ENCODE peak calls at places on chromosomes 6 and 20, in five cellular contexts. One of them, this sample, is unnamed.

GRCh38 chr6:112014483-112014882 is 39.4 kb upstream of the CCN6 start:
- DNase-seq in ascending aorta: no peak
- DNase-seq in PC-9: no peak
- DNase-seq in epithelial cell of esophagus: peak; percentile 35
- DNase-seq in lower leg skin: no peak
- DNase-seq in this sample: peak; percentile 70

GRCh38 chr6:162857321-162857720 is 129.5 kb downstream of the PACRG start:
- DNase-seq in ascending aorta: no peak
- DNase-seq in PC-9: no peak
- DNase-seq in epithelial cell of esophagus: no peak
- DNase-seq in lower leg skin: no peak
- DNase-seq in this sample: no peak

GRCh38 chr20:22918286-22918983 is 116.7 kb upstream of the SSTR4 start:
- DNase-seq in ascending aorta: no peak
- DNase-seq in PC-9: no peak
- DNase-seq in epithelial cell of esophagus: no peak
- DNase-seq in lower leg skin: no peak
- DNase-seq in this sample: no peak

GRCh38 chr6:17907467-17908229 is 79.8 kb downstream of the KIF13A start:
- DNase-seq in ascending aorta: peak; percentile 43
- DNase-seq in PC-9: peak; percentile 94
- DNase-seq in epithelial cell of esophagus: peak; percentile 100
- DNase-seq in lower leg skin: peak; percentile 91
- DNase-seq in this sample: peak; percentile 100

GRCh38 chr20:46963196-46963529 is 68.5 kb downstream of the EYA2 start:
- DNase-seq in ascending aorta: no peak
- DNase-seq in PC-9: peak; percentile 63
- DNase-seq in epithelial cell of esophagus: peak; percentile 27
- DNase-seq in lower leg skin: no peak
- DNase-seq in this sample: no peak

GRCh38 chr6:36897629-36898028 is 11.9 kb downstream of the C6orf89 start:
- DNase-seq in ascending aorta: no peak
- DNase-seq in PC-9: no peak
- DNase-seq in epithelial cell of esophagus: peak; percentile 42
- DNase-seq in lower leg skin: no peak
- DNase-seq in this sample: no peak

GRCh38 chr20:18133962-18134361 is 3.7 kb upstream of the KAT14 start:
- DNase-seq in ascending aorta: no peak
- DNase-seq in PC-9: no peak
- DNase-seq in epithelial cell of esophagus: peak; percentile 54
- DNase-seq in lower leg skin: no peak
- DNase-seq in this sample: no peak

GRCh38 chr20:7702141-7702540 is 238.1 kb downstream of the HAO1 start:
- DNase-seq in ascending aorta: no peak
- DNase-seq in PC-9: no peak
- DNase-seq in epithelial cell of esophagus: no peak
- DNase-seq in lower leg skin: no peak
- DNase-seq in this sample: no peak

GRCh38 chr6:160264213-160264612 is 5.6 kb upstream of the SLC22A2 start:
- DNase-seq in ascending aorta: no peak
- DNase-seq in PC-9: no peak
- DNase-seq in epithelial cell of esophagus: no peak
- DNase-seq in lower leg skin: no peak
- DNase-seq in this sample: no peak

GRCh38 chr6:1383729-1384548 is 5.4 kb upstream of the FOXF2 start:
- DNase-seq in ascending aorta: no peak
- DNase-seq in PC-9: no peak
- DNase-seq in epithelial cell of esophagus: no peak
- DNase-seq in lower leg skin: no peak
- DNase-seq in this sample: no peak

GRCh38 chr6:156883497-156884252 is 106.5 kb downstream of the ARID1B start:
- DNase-seq in ascending aorta: no peak
- DNase-seq in PC-9: no peak
- DNase-seq in epithelial cell of esophagus: peak; percentile 66
- DNase-seq in lower leg skin: no peak
- DNase-seq in this sample: peak; percentile 13

GRCh38 chr6:8908638-8909037 is 473.3 kb upstream of the SLC35B3 start:
- DNase-seq in ascending aorta: no peak
- DNase-seq in PC-9: no peak
- DNase-seq in epithelial cell of esophagus: no peak
- DNase-seq in lower leg skin: no peak
- DNase-seq in this sample: no peak

GRCh38 chr6:24901698-24902328 is 33.9 kb downstream of the RIPOR2 start:
- DNase-seq in ascending aorta: no peak
- DNase-seq in PC-9: no peak
- DNase-seq in epithelial cell of esophagus: no peak
- DNase-seq in lower leg skin: no peak
- DNase-seq in this sample: no peak

GRCh38 chr6:96157018-96157565 is 141.3 kb downstream of the FUT9 start:
- DNase-seq in ascending aorta: no peak
- DNase-seq in PC-9: no peak
- DNase-seq in epithelial cell of esophagus: no peak
- DNase-seq in lower leg skin: no peak
- DNase-seq in this sample: no peak

GRCh38 chr6:42769051-42769450 is 12.8 kb upstream of the BICRAL start:
- DNase-seq in ascending aorta: no peak
- DNase-seq in PC-9: no peak
- DNase-seq in epithelial cell of esophagus: no peak
- DNase-seq in lower leg skin: no peak
- DNase-seq in this sample: no peak

GRCh38 chr20:14902432-14903089 is 565.1 kb upstream of the FLRT3 start:
- DNase-seq in ascending aorta: no peak
- DNase-seq in PC-9: no peak
- DNase-seq in epithelial cell of esophagus: no peak
- DNase-seq in lower leg skin: no peak
- DNase-seq in this sample: no peak

GRCh38 chr6:110180228-110181008 is at the start of gene CDC40:
- DNase-seq in ascending aorta: no peak
- DNase-seq in PC-9: no peak
- DNase-seq in epithelial cell of esophagus: no peak
- DNase-seq in lower leg skin: peak; percentile 40
- DNase-seq in this sample: no peak

GRCh38 chr6:110183292-110183691 is 3.1 kb downstream of the CDC40 start:
- DNase-seq in ascending aorta: no peak
- DNase-seq in PC-9: no peak
- DNase-seq in epithelial cell of esophagus: no peak
- DNase-seq in lower leg skin: no peak
- DNase-seq in this sample: no peak

GRCh38 chr6:110178626-110179405 is 654 bp downstream of the WASF1 start:
- DNase-seq in ascending aorta: no peak
- DNase-seq in PC-9: peak; percentile 63
- DNase-seq in epithelial cell of esophagus: peak; percentile 82
- DNase-seq in lower leg skin: peak; percentile 28
- DNase-seq in this sample: peak; percentile 67

GRCh38 chr6:110179406-110180227 is at the start of gene WASF1:
- DNase-seq in ascending aorta: peak; percentile 84
- DNase-seq in PC-9: peak; percentile 92
- DNase-seq in epithelial cell of esophagus: peak; percentile 99
- DNase-seq in lower leg skin: peak; percentile 95
- DNase-seq in this sample: peak; percentile 98

DNA sequence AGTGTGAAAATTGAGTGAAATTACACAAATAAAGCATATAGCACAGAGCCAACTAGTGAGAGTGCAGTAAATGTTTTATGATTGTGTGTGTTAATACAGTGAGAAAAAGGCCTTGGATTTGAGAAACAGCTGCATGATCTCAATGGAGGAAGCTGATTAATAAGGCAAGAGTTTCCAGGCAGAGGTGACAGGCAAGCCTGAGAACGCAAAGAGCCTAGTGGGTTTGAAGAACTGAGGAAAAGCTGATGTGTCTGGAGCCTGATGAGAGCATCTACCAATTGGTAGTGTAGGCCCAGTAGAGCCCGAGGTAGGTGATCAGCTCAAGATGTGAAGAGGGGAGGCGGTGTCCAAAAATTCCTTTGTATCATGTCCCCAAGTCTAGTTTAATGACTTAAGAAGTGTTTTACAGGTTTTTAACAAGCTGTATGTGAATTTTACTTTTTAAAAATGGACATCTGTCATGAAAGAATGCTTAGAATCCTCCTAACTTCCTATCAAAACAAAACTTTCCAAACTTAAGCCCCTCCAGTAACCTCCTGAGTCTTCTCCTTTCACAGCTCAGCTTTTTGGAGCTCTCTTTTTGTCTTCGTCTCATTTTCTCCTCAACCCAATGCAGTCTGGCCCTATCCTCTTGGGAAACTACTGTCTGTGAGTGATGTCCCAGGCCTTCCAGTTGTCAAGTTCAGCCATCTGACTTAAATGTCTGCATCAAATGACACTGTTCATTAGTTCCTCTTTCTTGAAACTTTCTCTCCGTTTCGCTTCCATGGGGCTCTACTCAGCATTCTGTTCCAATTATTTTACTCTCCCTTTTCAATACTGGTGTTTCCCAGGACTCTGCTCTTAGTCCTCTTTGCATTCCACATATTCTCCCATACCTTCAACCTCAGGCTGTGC is 1.2 kb downstream of the CDC40 start:
- DNase-seq in ascending aorta: no peak
- DNase-seq in PC-9: no peak
- DNase-seq in epithelial cell of esophagus: peak; percentile 23
- DNase-seq in lower leg skin: no peak
- DNase-seq in this sample: no peak
- H3K4me3 ChIP-seq in ascending aorta: peak overlapping the region; percentile 85
- H3K4me3 ChIP-seq in PC-9: peak overlapping the region; percentile 72
- H3K4me3 ChIP-seq in epithelial cell of esophagus: peak overlapping the region; percentile 91
- H3K4me3 ChIP-seq in lower leg skin: peak overlapping the region; percentile 90
- H3K4me3 ChIP-seq in this sample: peak overlapping the region; percentile 93

GRCh38 chr20:33746325-33746998 is 14.7 kb downstream of the ZNF341 start:
- DNase-seq in ascending aorta: no peak
- DNase-seq in PC-9: no peak
- DNase-seq in epithelial cell of esophagus: no peak
- DNase-seq in lower leg skin: no peak
- DNase-seq in this sample: no peak

GRCh38 chr20:33753143-33753542 is 21.3 kb downstream of the ZNF341 start:
- DNase-seq in ascending aorta: no peak
- DNase-seq in PC-9: no peak
- DNase-seq in epithelial cell of esophagus: no peak
- DNase-seq in lower leg skin: no peak
- DNase-seq in this sample: no peak

GRCh38 chr20:33753763-33754162 is 22.0 kb downstream of the ZNF341 start:
- DNase-seq in ascending aorta: no peak
- DNase-seq in PC-9: no peak
- DNase-seq in epithelial cell of esophagus: peak; percentile 53
- DNase-seq in lower leg skin: no peak
- DNase-seq in this sample: peak; percentile 43

GRCh38 chr20:33757046-33757445 is 25.2 kb downstream of the ZNF341 start:
- DNase-seq in ascending aorta: no peak
- DNase-seq in PC-9: no peak
- DNase-seq in epithelial cell of esophagus: no peak
- DNase-seq in lower leg skin: no peak
- DNase-seq in this sample: no peak

DNA sequence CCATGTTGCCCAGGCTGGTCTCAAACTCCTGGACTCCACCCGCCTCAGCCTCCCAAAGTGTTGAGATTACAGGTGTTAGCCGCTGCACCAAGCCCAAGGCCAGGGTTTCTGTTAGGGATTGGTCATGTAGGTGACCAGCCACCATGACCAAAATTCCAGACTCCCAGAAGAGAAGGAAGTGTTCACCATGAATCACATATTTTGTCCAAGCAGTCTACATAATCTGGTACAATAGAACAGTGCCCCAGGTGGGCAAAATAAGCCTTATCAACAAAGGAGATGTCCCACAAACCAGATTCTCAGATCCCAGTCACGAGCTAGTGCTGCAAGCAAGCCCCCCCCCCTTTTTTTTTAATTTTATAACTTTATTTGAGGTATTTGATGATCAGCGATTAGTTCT is 20.0 kb downstream of the ZNF341 start:
- DNase-seq in ascending aorta: no peak
- DNase-seq in PC-9: no peak
- DNase-seq in epithelial cell of esophagus: no peak
- DNase-seq in lower leg skin: no peak
- DNase-seq in this sample: no peak
- TF ChIP-seq CTCF in ascending aorta: no peak
- TF ChIP-seq CTCF in PC-9: peak; percentile 39
- TF ChIP-seq CTCF in epithelial cell of esophagus: no peak
- TF ChIP-seq CTCF in lower leg skin: no peak
- TF ChIP-seq CTCF in this sample: no peak

DNA sequence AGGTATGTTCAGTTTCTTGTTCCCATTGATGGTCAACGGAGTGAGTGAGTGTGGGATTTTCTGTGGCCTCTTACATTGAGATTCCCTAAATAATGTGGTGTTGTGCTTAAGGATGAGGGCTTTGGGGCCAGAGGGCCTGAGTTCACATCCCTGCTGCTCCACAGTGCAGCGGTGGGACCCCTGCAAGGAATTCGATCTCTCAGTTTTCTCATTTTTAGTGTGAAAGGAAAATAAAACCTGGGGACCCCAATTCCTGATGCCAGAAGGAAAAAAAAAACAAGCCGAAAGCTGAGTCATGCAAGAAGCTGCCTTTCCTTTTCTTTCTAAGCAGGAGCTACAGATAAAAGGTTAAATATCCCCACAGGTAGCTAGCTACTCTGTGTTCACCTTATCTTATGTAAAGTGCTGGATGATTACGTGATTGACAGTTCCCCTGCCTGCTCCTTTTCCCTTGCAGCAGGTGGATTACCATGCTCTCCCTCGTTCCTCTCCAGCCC is 120.2 kb upstream of the CLDN20 start:
- DNase-seq in ascending aorta: no peak
- DNase-seq in PC-9: no peak
- DNase-seq in epithelial cell of esophagus: no peak
- DNase-seq in lower leg skin: no peak
- DNase-seq in this sample: no peak
- H3K4me3 ChIP-seq in ascending aorta: peak overlapping the region; percentile 36
- H3K4me3 ChIP-seq in PC-9: no peak overlapping the region
- H3K4me3 ChIP-seq in epithelial cell of esophagus: no peak overlapping the region
- H3K4me3 ChIP-seq in lower leg skin: no peak overlapping the region
- H3K4me3 ChIP-seq in this sample: no peak overlapping the region

GRCh38 chr20:13420625-13421024 is 199.6 kb downstream of the ISM1 start:
- DNase-seq in ascending aorta: no peak
- DNase-seq in PC-9: no peak
- DNase-seq in epithelial cell of esophagus: no peak
- DNase-seq in lower leg skin: no peak
- DNase-seq in this sample: no peak
- TF ChIP-seq CTCF in ascending aorta: no peak
- TF ChIP-seq CTCF in PC-9: no peak
- TF ChIP-seq CTCF in epithelial cell of esophagus: no peak
- TF ChIP-seq CTCF in lower leg skin: no peak
- TF ChIP-seq CTCF in this sample: no peak

GRCh38 chr20:58888521-58889333 is 36.2 kb downstream of the GNAS start:
- DNase-seq in ascending aorta: peak; percentile 45
- DNase-seq in PC-9: peak; percentile 66
- DNase-seq in epithelial cell of esophagus: peak; percentile 86
- DNase-seq in lower leg skin: peak; percentile 75
- DNase-seq in this sample: peak; percentile 73
- H3K4me3 ChIP-seq in ascending aorta: peak overlapping the region; percentile 89
- H3K4me3 ChIP-seq in PC-9: peak overlapping the region; percentile 55
- H3K4me3 ChIP-seq in epithelial cell of esophagus: peak overlapping the region; percentile 75
- H3K4me3 ChIP-seq in lower leg skin: peak overlapping the region; percentile 62
- H3K4me3 ChIP-seq in this sample: peak overlapping the region; percentile 73

This sample was measured in fibroblast of mammary gland.